ENCODE peak calls at places on chromosomes 13 and 19, in six cellular contexts. U is HCT116, J is GM23338, E is K562, O is H1, K is HepG2. L is an unnamed sample.

GRCh38 chr19:16542045-16542893 is at the start of gene CHERP:
- DNase-seq in J (peak), U (peak), O (peak), K (peak), E (peak), L (peak)

GRCh38 chr19:16607819-16608218 is 20.2 kb downstream of the MED26 start:
- DNase-seq in K (no peak), U (no peak), J (no peak), O (no peak), E (no peak), L (no peak)

GRCh38 chr19:19510432-19510831 is 4.9 kb downstream of the TSSK6 start:
- DNase-seq in O (no peak), J (peak), U (no peak), E (no peak), K (no peak), L (no peak)

GRCh38 chr19:2787115-2787514 is 1.8 kb downstream of the THOP1 start:
- DNase-seq in U (no peak), O (no peak), E (no peak), K (no peak), J (no peak), L (no peak)

GRCh38 chr19:3405261-3405653 is 38.9 kb downstream of the NFIC start:
- DNase-seq in K (no peak), O (no peak), U (no peak), J (no peak), E (no peak), L (no peak)

GRCh38 chr13:75256922-75257321 is 225.0 kb downstream of the TBC1D4 start:
- DNase-seq in J (no peak), K (peak), O (no peak), E (no peak), U (no peak), L (no peak)

GRCh38 chr19:12764698-12765097 is 10.7 kb downstream of the HOOK2 start:
- DNase-seq in J (no peak), O (no peak), U (no peak), E (no peak), K (no peak), L (no peak)

GRCh38 chr13:48624858-48625257 is 28.9 kb upstream of the CYSLTR2 start:
- DNase-seq in E (no peak), J (no peak), U (no peak), K (no peak), O (no peak), L (no peak)

GRCh38 chr13:104473936-104474335 is 1407.7 kb upstream of the SLC10A2 start:
- DNase-seq in O (no peak), E (no peak), J (no peak), K (no peak), U (no peak), L (no peak)

GRCh38 chr19:12647490-12648071 is 19.0 kb downstream of the MAN2B1 start:
- DNase-seq in E (peak), K (no peak), U (no peak), J (peak), O (peak), L (no peak)

GRCh38 chr13:89239361-89240127 is 1568.4 kb downstream of the SLITRK5 start:
- DNase-seq in U (no peak), O (no peak), J (no peak), K (no peak), E (no peak), L (no peak)

GRCh38 chr13:32811297-32811800 is 204.9 kb upstream of the KL start:
- DNase-seq in E (no peak), J (no peak), U (no peak), K (no peak), O (no peak), L (peak)

GRCh38 chr19:10428996-10429381 is 8.7 kb downstream of the PDE4A start:
- DNase-seq in E (no peak), O (no peak), K (no peak), U (no peak), J (no peak), L (no peak)

GRCh38 chr19:1914826-1915341 is 9.7 kb downstream of the ADAT3 start:
- DNase-seq in E (no peak), J (no peak), U (no peak), K (no peak), O (no peak), L (no peak)

GRCh38 chr13:88602786-88603777 is 931.9 kb downstream of the SLITRK5 start:
- DNase-seq in U (no peak), E (no peak), J (no peak), O (no peak), K (no peak), L (no peak)

GRCh38 chr19:27741236-27741635 is 1471.7 kb downstream of the UQCRFS1 start:
- DNase-seq in U (no peak), E (no peak), J (no peak), O (no peak), K (no peak), L (no peak)

GRCh38 chr19:54168174-54168917 is 4.6 kb downstream of the TMC4 start:
- DNase-seq in J (peak), O (no peak), K (peak), E (peak), U (peak), L (peak)

DNA sequence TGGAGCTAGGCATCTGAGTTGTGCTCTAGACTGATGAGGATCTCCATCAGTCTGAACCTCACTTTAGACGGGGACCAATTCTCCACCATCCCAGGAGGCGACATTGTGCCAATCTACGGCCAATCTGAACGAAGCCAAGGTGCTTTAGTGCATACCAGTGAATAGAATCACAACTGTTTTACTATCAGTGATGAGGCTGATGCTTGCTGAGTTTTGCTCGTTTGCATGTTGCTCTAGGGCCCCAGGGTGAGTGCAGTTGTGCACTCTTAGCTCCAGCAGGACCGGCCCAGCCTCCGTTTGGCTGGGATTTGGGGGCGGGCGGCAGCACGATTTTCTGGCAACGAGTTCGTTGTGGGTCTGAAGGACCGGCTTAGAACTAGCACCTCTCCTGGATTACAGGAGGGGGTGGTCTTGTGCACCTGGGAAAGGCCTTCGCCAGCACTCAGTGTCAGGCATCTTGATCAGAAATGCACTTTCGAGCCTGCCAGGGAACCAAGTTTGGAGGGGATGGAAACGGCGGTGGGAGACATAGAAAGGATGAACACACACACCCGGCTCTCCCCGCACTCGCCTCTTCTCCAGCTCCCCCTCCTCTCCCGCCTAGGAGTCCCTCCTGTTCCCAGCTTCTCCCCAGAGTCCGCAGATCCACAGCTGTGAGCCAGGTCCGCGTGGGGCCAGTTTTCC is 4.4 kb downstream of the GSX1 start:
- DNase-seq in U (no peak), J (peak), O (no peak), K (no peak), E (no peak), L (no peak)
- TF ChIP-seq EZH2 in U (no peak), J (peak), O (peak), K (no peak), E (no peak), L (no peak)

DNA sequence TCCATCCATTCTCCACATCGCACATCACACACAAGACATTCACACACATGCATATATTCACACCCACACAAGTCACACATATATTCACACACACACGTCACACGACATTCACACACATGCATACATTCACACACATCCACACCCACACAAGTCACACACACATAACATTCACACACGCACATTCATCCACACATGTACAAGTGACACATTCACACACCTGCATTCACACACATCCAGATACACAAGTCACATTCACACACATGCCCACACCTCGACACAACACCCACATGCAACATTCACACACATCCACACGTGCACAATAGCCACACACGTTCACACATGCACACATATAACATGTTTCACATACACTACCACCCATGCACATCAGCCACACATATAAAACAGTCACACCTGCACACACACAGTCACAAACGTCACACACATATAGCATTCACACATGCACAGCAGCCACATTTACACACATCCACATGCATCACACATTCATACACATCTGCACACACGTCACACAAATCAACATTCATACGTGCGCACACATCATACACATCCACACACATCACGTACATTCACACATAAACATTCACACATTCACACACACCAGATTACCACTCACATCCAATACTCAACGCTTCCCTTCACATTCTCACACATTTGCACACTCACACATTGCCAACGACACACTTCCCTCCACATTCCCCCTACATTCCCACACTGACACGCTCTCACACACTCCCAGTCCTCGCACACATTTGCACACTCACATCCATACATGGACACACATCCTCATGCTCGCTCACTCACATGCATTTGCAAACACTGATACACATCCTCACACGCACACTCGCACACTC is 41.0 kb downstream of the ANKRD10 start:
- DNase-seq in U (no peak), O (no peak), E (no peak), K (no peak), J (no peak), L (no peak)
- H3K4me3 ChIP-seq in U (peak), O (peak), E (peak), K (peak), J (peak), L (peak)

GRCh38 chr19:15449620-15450527 is at the start of gene WIZ:
- DNase-seq in K (peak), U (no peak), J (peak), E (peak), O (no peak), L (no peak)
- TF ChIP-seq POLR2AphosphoS5 in K (no peak), U (no peak), J (no peak), E (no peak), O (no peak), L (no peak)

GRCh38 chr19:32675720-32676185 is at the start of gene RGS9BP:
- DNase-seq in J (peak), U (no peak), O (no peak), E (peak), K (peak), L (no peak)

GRCh38 chr19:32676186-32676894 is 692 bp downstream of the RGS9BP start:
- DNase-seq in J (peak), K (no peak), U (no peak), O (no peak), E (no peak), L (no peak)

GRCh38 chr19:32674959-32675719 is at the start of gene ANKRD27:
- DNase-seq in O (peak), U (peak), J (peak), E (peak), K (peak), L (peak)

GRCh38 chr19:32677657-32678056 is 2.0 kb downstream of the RGS9BP start:
- DNase-seq in U (no peak), J (peak), E (no peak), K (no peak), O (no peak), L (no peak)

DNA sequence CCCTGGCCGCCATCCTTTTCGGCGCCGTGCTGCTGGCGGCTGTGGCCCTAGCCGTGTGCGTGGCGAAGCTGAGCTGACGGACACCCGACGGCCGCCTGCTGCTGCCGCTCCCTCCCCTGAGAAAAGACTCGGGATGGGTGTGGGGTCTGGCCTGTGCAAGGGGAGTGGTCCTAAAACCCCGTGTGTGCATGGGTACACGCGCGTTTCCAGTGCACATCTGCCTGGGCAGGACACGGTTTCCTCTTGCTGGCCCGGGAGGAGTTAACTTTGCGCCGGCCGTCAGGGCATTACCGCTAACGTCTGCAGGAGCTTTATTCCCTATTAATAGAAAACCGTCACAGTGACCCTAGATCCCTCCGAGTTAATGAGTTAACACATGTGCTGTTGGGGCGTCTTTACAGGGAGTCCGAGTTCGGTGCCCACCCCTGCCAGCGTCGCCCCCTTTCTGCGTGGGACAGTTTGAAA is 1.3 kb downstream of the RGS9BP start:
- DNase-seq in K (no peak), O (no peak), U (no peak), J (no peak), E (no peak), L (no peak)
- TF ChIP-seq EZH2 in K (no peak), O (no peak), U (no peak), J (peak), E (no peak), L (no peak)

GRCh38 chr19:42313840-42314755 is 989 bp downstream of the TMEM145 start:
- DNase-seq in J (no peak), O (no peak), U (no peak), K (no peak), E (no peak), L (no peak)
- H3K4me3 ChIP-seq in J (peak), O (peak), U (peak), K (peak), E (peak), L (no peak)

GRCh38 chr13:43401364-43401763 is 378.0 kb downstream of the DNAJC15 start:
- DNase-seq in O (no peak), J (no peak), K (no peak), E (no peak), U (no peak), L (no peak)
- TF ChIP-seq POLR2AphosphoS5 in O (no peak), J (no peak), K (no peak), E (no peak), U (no peak), L (no peak)

DNA sequence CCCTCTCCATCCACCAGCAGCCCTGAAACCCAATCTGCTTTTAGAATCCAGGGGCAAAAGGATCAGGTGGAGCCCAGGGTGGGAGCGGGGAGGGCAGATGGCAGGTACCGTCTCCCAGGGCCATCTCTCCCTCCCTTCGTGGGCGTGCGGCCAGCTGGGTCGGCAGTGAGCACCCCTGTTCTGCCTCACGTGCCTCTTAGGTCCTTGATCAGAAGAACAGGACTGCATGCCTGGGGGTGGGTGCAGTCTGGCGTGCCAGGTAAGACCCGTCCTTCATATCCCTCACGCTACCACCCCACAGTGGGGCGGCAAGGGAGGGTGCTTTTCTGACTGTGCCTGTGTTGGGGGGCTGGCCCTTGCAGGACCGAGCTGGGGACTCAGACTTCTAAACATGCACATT is 2.0 kb downstream of the SLC8A2 start:
- DNase-seq in U (no peak), K (no peak), J (no peak), O (no peak), E (no peak), L (no peak)
- TF ChIP-seq EZH2 in U (no peak), K (no peak), J (no peak), O (no peak), E (no peak), L (no peak)

GRCh38 chr13:81021284-81021683 is 680.4 kb upstream of the SPRY2 start:
- DNase-seq in U (no peak), J (no peak), O (no peak), K (peak), E (no peak), L (no peak)

GRCh38 chr13:81020010-81020409 is 679.1 kb upstream of the SPRY2 start:
- DNase-seq in U (no peak), O (no peak), K (no peak), E (no peak), J (no peak), L (no peak)

DNA sequence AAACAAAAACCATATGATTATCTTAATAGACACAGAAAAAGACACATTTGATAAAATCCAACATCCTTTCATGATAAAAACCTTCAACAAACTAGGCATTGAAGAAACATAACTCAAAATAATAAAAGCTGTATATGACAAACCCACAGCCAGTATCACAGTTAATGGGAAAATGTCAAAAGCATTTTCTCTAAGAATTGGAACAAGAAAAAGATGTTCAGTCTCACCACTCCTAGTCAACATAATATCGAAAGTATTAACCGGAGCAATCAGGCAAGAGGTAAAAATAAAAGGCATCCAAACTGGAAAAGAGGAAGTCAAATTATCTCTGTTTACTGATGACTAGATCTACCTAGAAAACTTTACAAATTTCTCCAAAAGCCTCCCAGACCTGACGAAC is 684.2 kb upstream of the SPRY2 start:
- DNase-seq in E (no peak), K (no peak), O (no peak), J (no peak), U (no peak), L (no peak)
- H3K4me3 ChIP-seq in E (no peak), K (no peak), O (no peak), J (no peak), U (no peak), L (no peak)

DNA sequence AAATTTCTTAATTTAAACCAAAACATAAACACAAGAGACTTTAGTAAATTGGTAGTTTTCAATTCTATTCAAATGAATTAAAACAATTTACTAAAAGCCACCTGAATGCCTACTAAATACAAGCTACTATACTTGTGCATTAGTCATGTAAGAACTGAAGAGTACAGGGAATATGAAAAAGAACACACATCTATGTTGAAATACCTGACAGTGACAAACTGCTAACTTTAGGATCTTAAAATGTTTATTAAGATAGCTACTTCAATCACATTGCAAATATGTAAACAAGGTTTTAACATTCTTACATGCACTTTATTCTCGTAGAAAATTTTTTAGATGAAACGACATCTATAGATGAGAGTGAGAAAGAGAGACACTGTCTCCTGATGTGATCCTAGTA is 4.1 kb downstream of the SPRYD7 start:
- DNase-seq in U (no peak), O (no peak), K (no peak), E (no peak), J (no peak), L (no peak)
- TF ChIP-seq POLR2AphosphoS5 in U (no peak), O (no peak), K (no peak), E (no peak), J (no peak), L (no peak)